ENCODE peak calls at places on chromosomes 6 and 20, in nine cellular contexts. One of them, this sample, is unnamed.

GRCh38 chr20:50636601-50637539 is 54.5 kb downstream of the RIPOR3 start:
- DNase-seq in aorta: no peak
- DNase-seq in ovary: no peak
- DNase-seq in mucosa of descending colon: no peak
- DNase-seq in adrenal gland: no peak
- DNase-seq in heart left ventricle: no peak
- DNase-seq in Peyer's patch: no peak
- DNase-seq in SK-N-SH: no peak
- DNase-seq in uterus: no peak
- DNase-seq in this sample: no peak

GRCh38 chr6:90764001-90764400 is 177.1 kb upstream of the MAP3K7 start:
- DNase-seq in uterus: no peak
- DNase-seq in aorta: no peak
- DNase-seq in Peyer's patch: no peak
- DNase-seq in heart left ventricle: no peak
- DNase-seq in adrenal gland: no peak
- DNase-seq in mucosa of descending colon: no peak
- DNase-seq in SK-N-SH: no peak
- DNase-seq in ovary: no peak
- DNase-seq in this sample: no peak

GRCh38 chr6:35757461-35758123 is 18.8 kb upstream of the CLPSL2 start:
- DNase-seq in heart left ventricle: no peak
- DNase-seq in adrenal gland: no peak
- DNase-seq in Peyer's patch: no peak
- DNase-seq in aorta: no peak
- DNase-seq in mucosa of descending colon: no peak
- DNase-seq in uterus: no peak
- DNase-seq in SK-N-SH: no peak
- DNase-seq in ovary: no peak
- DNase-seq in this sample: no peak

GRCh38 chr6:71383891-71384489 is 95.4 kb downstream of the OGFRL1 start:
- DNase-seq in uterus: no peak
- DNase-seq in aorta: no peak
- DNase-seq in mucosa of descending colon: no peak
- DNase-seq in heart left ventricle: no peak
- DNase-seq in SK-N-SH: peak; percentile 15
- DNase-seq in Peyer's patch: no peak
- DNase-seq in adrenal gland: peak; percentile 21
- DNase-seq in ovary: no peak
- DNase-seq in this sample: no peak

GRCh38 chr6:168075216-168075615 is 3.8 kb downstream of the FRMD1 start:
- DNase-seq in adrenal gland: no peak
- DNase-seq in SK-N-SH: no peak
- DNase-seq in uterus: no peak
- DNase-seq in heart left ventricle: no peak
- DNase-seq in aorta: no peak
- DNase-seq in mucosa of descending colon: no peak
- DNase-seq in ovary: no peak
- DNase-seq in Peyer's patch: no peak
- DNase-seq in this sample: no peak

GRCh38 chr6:13813621-13814175 is 659 bp downstream of the MCUR1 start:
- DNase-seq in mucosa of descending colon: peak; percentile 87
- DNase-seq in aorta: peak; percentile 90
- DNase-seq in Peyer's patch: peak; percentile 83
- DNase-seq in uterus: peak; percentile 47
- DNase-seq in ovary: peak; percentile 77
- DNase-seq in adrenal gland: peak; percentile 62
- DNase-seq in SK-N-SH: peak; percentile 86
- DNase-seq in heart left ventricle: peak; percentile 82
- DNase-seq in this sample: peak; percentile 89

GRCh38 chr20:5949943-5950270 is 426 bp downstream of the TRMT6 start:
- DNase-seq in Peyer's patch: no peak
- DNase-seq in SK-N-SH: no peak
- DNase-seq in mucosa of descending colon: no peak
- DNase-seq in ovary: no peak
- DNase-seq in adrenal gland: no peak
- DNase-seq in aorta: no peak
- DNase-seq in heart left ventricle: no peak
- DNase-seq in uterus: no peak
- DNase-seq in this sample: no peak

GRCh38 chr6:355373-355772 is 36.2 kb upstream of the IRF4 start:
- DNase-seq in adrenal gland: no peak
- DNase-seq in aorta: peak; percentile 51
- DNase-seq in SK-N-SH: no peak
- DNase-seq in Peyer's patch: no peak
- DNase-seq in ovary: peak; percentile 19
- DNase-seq in heart left ventricle: peak; percentile 34
- DNase-seq in mucosa of descending colon: no peak
- DNase-seq in uterus: no peak
- DNase-seq in this sample: no peak

GRCh38 chr20:46512943-46513844 is at the start of gene ZNF334:
- DNase-seq in Peyer's patch: peak; percentile 57
- DNase-seq in adrenal gland: peak; percentile 67
- DNase-seq in mucosa of descending colon: peak; percentile 66
- DNase-seq in ovary: peak; percentile 87
- DNase-seq in uterus: peak; percentile 36
- DNase-seq in heart left ventricle: peak; percentile 92
- DNase-seq in aorta: peak; percentile 86
- DNase-seq in SK-N-SH: peak; percentile 94
- DNase-seq in this sample: peak; percentile 86

GRCh38 chr6:89763550-89763949 is 56.0 kb downstream of the MDN1 start:
- DNase-seq in aorta: no peak
- DNase-seq in mucosa of descending colon: no peak
- DNase-seq in heart left ventricle: no peak
- DNase-seq in adrenal gland: no peak
- DNase-seq in Peyer's patch: no peak
- DNase-seq in SK-N-SH: no peak
- DNase-seq in uterus: no peak
- DNase-seq in ovary: no peak
- DNase-seq in this sample: no peak

GRCh38 chr6:107180114-107180513 is 64.8 kb upstream of the BEND3 start:
- DNase-seq in adrenal gland: no peak
- DNase-seq in ovary: no peak
- DNase-seq in aorta: no peak
- DNase-seq in uterus: no peak
- DNase-seq in heart left ventricle: no peak
- DNase-seq in mucosa of descending colon: no peak
- DNase-seq in Peyer's patch: no peak
- DNase-seq in SK-N-SH: peak; percentile 47
- DNase-seq in this sample: no peak

GRCh38 chr6:167141667-167142432 is 15.9 kb downstream of the GPR31 start:
- DNase-seq in adrenal gland: peak; percentile 53
- DNase-seq in ovary: peak; percentile 74
- DNase-seq in SK-N-SH: peak; percentile 90
- DNase-seq in uterus: no peak
- DNase-seq in aorta: peak; percentile 76
- DNase-seq in mucosa of descending colon: peak; percentile 80
- DNase-seq in heart left ventricle: peak; percentile 62
- DNase-seq in Peyer's patch: peak; percentile 84
- DNase-seq in this sample: no peak

GRCh38 chr6:155943635-155944034 is 488.0 kb upstream of the NOX3 start:
- DNase-seq in mucosa of descending colon: no peak
- DNase-seq in heart left ventricle: no peak
- DNase-seq in SK-N-SH: no peak
- DNase-seq in Peyer's patch: no peak
- DNase-seq in aorta: no peak
- DNase-seq in adrenal gland: no peak
- DNase-seq in uterus: no peak
- DNase-seq in ovary: no peak
- DNase-seq in this sample: no peak

GRCh38 chr20:62709537-62709905 is 885 bp downstream of the NTSR1 start:
- DNase-seq in ovary: no peak
- DNase-seq in uterus: no peak
- DNase-seq in Peyer's patch: no peak
- DNase-seq in mucosa of descending colon: no peak
- DNase-seq in SK-N-SH: no peak
- DNase-seq in aorta: no peak
- DNase-seq in adrenal gland: no peak
- DNase-seq in heart left ventricle: no peak
- DNase-seq in this sample: no peak

GRCh38 chr6:155201461-155202226 is 62.2 kb upstream of the CLDN20 start:
- DNase-seq in heart left ventricle: no peak
- DNase-seq in uterus: no peak
- DNase-seq in adrenal gland: no peak
- DNase-seq in aorta: no peak
- DNase-seq in ovary: no peak
- DNase-seq in SK-N-SH: no peak
- DNase-seq in Peyer's patch: no peak
- DNase-seq in mucosa of descending colon: no peak
- DNase-seq in this sample: no peak

DNA sequence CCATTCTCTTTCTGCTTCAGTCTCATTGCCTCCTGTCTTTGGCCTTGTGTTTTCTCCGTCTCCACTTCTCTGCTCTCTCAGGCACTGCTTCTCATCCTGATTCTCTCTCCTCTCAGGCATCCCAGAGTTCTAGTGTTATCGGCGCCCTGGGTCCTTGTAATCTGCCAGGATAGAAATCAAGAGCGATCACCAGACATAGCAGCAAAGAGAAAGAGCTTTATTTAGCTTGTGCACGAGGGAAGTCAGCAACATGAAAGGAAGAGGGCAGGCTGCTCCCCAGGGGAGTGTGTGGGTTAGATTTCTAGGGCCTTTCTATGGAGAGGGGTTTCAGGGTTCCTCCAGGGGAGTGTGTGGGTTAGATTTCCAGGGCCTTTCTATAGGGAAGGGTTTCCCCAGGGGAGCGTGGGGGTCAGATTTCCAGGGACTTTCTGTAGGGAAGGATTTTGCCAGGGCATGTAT is 32.5 kb downstream of the SUN5 start:
- DNase-seq in adrenal gland: no peak
- DNase-seq in uterus: no peak
- DNase-seq in mucosa of descending colon: no peak
- DNase-seq in Peyer's patch: peak; percentile 45
- DNase-seq in aorta: peak; percentile 30
- DNase-seq in SK-N-SH: no peak
- DNase-seq in ovary: no peak
- DNase-seq in heart left ventricle: no peak
- DNase-seq in this sample: no peak
- H3K4me1 ChIP-seq in adrenal gland: no peaks in the 10 kb centered on the region
- H3K4me1 ChIP-seq in uterus: no peaks in the 10 kb centered on the region
- H3K4me1 ChIP-seq in mucosa of descending colon: peaks cover 2% of the 10 kb centered on the region
- H3K4me1 ChIP-seq in Peyer's patch: peaks cover 46% of the 10 kb centered on the region
- H3K4me1 ChIP-seq in aorta: no peaks in the 10 kb centered on the region
- H3K4me1 ChIP-seq in SK-N-SH: no peaks in the 10 kb centered on the region
- H3K4me1 ChIP-seq in ovary: no peaks in the 10 kb centered on the region
- H3K4me1 ChIP-seq in heart left ventricle: peaks cover 24% of the 10 kb centered on the region
- H3K4me1 ChIP-seq in this sample: peaks cover 5% of the 10 kb centered on the region

GRCh38 chr20:40424695-40425094 is 264.3 kb downstream of the MAFB start:
- DNase-seq in aorta: no peak
- DNase-seq in heart left ventricle: no peak
- DNase-seq in SK-N-SH: no peak
- DNase-seq in uterus: no peak
- DNase-seq in adrenal gland: no peak
- DNase-seq in Peyer's patch: no peak
- DNase-seq in ovary: no peak
- DNase-seq in mucosa of descending colon: no peak
- DNase-seq in this sample: no peak

DNA sequence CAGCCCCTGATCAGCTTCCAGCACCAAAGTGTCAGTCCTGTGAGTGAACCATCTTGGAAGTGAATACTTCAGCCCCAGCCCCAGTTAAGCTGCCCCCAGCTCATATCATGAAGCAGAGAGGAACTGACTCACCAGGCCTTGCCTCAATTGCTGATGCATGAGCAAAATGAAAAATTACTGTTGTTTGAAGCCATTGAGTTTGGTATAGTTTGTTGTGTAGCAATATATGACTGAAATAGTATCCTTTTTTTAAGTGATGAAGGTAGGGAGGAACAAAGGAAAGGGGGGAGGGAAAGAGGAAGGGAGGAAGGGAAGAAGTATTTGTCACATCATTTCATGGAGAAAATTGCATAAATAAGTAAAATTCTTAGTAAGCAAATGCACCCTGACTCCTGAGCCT is 266.4 kb downstream of the MAFB start:
- DNase-seq in mucosa of descending colon: no peak
- DNase-seq in SK-N-SH: no peak
- DNase-seq in ovary: no peak
- DNase-seq in uterus: no peak
- DNase-seq in aorta: no peak
- DNase-seq in adrenal gland: no peak
- DNase-seq in heart left ventricle: no peak
- DNase-seq in Peyer's patch: no peak
- DNase-seq in this sample: no peak
- H3K4me1 ChIP-seq in mucosa of descending colon: no peaks in the 10 kb centered on the region
- H3K4me1 ChIP-seq in SK-N-SH: no peaks in the 10 kb centered on the region
- H3K4me1 ChIP-seq in ovary: no peaks in the 10 kb centered on the region
- H3K4me1 ChIP-seq in uterus: no peaks in the 10 kb centered on the region
- H3K4me1 ChIP-seq in aorta: no peaks in the 10 kb centered on the region
- H3K4me1 ChIP-seq in adrenal gland: no peaks in the 10 kb centered on the region
- H3K4me1 ChIP-seq in heart left ventricle: no peaks in the 10 kb centered on the region
- H3K4me1 ChIP-seq in Peyer's patch: no peaks in the 10 kb centered on the region
- H3K4me1 ChIP-seq in this sample: no peaks in the 10 kb centered on the region

GRCh38 chr6:19039287-19039686 is 652.1 kb downstream of the RNF144B start:
- DNase-seq in ovary: no peak
- DNase-seq in aorta: no peak
- DNase-seq in Peyer's patch: no peak
- DNase-seq in heart left ventricle: no peak
- DNase-seq in uterus: no peak
- DNase-seq in adrenal gland: no peak
- DNase-seq in mucosa of descending colon: no peak
- DNase-seq in SK-N-SH: no peak
- DNase-seq in this sample: no peak
- H3K4me1 ChIP-seq in ovary: no peaks in the 10 kb centered on the region
- H3K4me1 ChIP-seq in aorta: no peaks in the 10 kb centered on the region
- H3K4me1 ChIP-seq in Peyer's patch: no peaks in the 10 kb centered on the region
- H3K4me1 ChIP-seq in heart left ventricle: peaks cover 21% of the 10 kb centered on the region
- H3K4me1 ChIP-seq in uterus: peaks cover 4% of the 10 kb centered on the region
- H3K4me1 ChIP-seq in adrenal gland: no peaks in the 10 kb centered on the region
- H3K4me1 ChIP-seq in mucosa of descending colon: no peaks in the 10 kb centered on the region
- H3K4me1 ChIP-seq in SK-N-SH: no peaks in the 10 kb centered on the region
- H3K4me1 ChIP-seq in this sample: peaks cover 4% of the 10 kb centered on the region

GRCh38 chr6:128657181-128657580 is 136.8 kb upstream of the PTPRK start:
- DNase-seq in Peyer's patch: no peak
- DNase-seq in aorta: no peak
- DNase-seq in ovary: no peak
- DNase-seq in mucosa of descending colon: no peak
- DNase-seq in SK-N-SH: no peak
- DNase-seq in adrenal gland: no peak
- DNase-seq in heart left ventricle: no peak
- DNase-seq in uterus: no peak
- DNase-seq in this sample: no peak

GRCh38 chr6:128659878-128660622 is 139.7 kb upstream of the PTPRK start:
- DNase-seq in SK-N-SH: no peak
- DNase-seq in aorta: no peak
- DNase-seq in uterus: no peak
- DNase-seq in Peyer's patch: no peak
- DNase-seq in heart left ventricle: no peak
- DNase-seq in ovary: no peak
- DNase-seq in adrenal gland: no peak
- DNase-seq in mucosa of descending colon: no peak
- DNase-seq in this sample: no peak

DNA sequence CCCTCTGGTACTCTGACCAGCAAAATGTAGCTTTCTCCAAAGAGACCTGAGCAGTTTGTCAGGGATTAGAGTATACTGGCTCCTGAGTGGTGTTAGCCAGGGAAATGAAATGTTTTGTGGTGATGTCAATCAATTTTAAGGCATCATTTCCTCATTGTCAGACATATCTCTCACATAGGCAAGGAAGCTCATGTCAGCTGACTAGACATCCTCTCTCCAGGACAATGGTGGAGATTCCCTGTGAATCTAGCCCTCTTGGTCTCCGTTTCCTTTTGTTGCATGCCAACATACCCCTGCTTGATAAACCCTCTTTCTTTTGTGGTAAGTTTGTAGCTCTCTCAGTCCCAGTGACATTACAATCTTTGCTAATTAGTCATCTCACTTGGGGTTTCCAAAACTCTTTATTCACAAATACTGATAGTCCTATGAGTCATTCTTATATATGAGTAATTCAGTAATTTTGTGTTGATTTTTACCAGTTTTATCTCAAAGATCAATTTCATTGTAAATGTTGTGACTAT is 135.6 kb upstream of the PTPRK start:
- DNase-seq in heart left ventricle: no peak
- DNase-seq in SK-N-SH: no peak
- DNase-seq in adrenal gland: no peak
- DNase-seq in mucosa of descending colon: no peak
- DNase-seq in Peyer's patch: no peak
- DNase-seq in ovary: no peak
- DNase-seq in uterus: no peak
- DNase-seq in aorta: no peak
- DNase-seq in this sample: no peak
- H3K4me1 ChIP-seq in heart left ventricle: peaks cover 5% of the 10 kb centered on the region
- H3K4me1 ChIP-seq in SK-N-SH: peaks cover 14% of the 10 kb centered on the region
- H3K4me1 ChIP-seq in adrenal gland: no peaks in the 10 kb centered on the region
- H3K4me1 ChIP-seq in mucosa of descending colon: no peaks in the 10 kb centered on the region
- H3K4me1 ChIP-seq in Peyer's patch: no peaks in the 10 kb centered on the region
- H3K4me1 ChIP-seq in ovary: no peaks in the 10 kb centered on the region
- H3K4me1 ChIP-seq in uterus: no peaks in the 10 kb centered on the region
- H3K4me1 ChIP-seq in aorta: no peaks in the 10 kb centered on the region
- H3K4me1 ChIP-seq in this sample: peaks cover 2% of the 10 kb centered on the region

This sample was measured in right cardiac atrium.